ENCODE peak calls at places on chromosomes 11 and 22, in six cellular contexts. M is RWPE1, C is osteoblast, O is body of pancreas, H is pancreas, J is kidney. D is an unnamed sample.

GRCh38 chr11:70729949-70730348 is 331.6 kb downstream of the CTTN start:
- DNase-seq in O (no peak), C (peak), J (peak), M (no peak), H (no peak), D (no peak)

GRCh38 chr11:87778341-87778740 is 396.9 kb downstream of the RAB38 start:
- DNase-seq in H (no peak), C (no peak), M (no peak), J (no peak), O (no peak), D (no peak)

GRCh38 chr11:93820847-93821246 is 29.6 kb downstream of the VSTM5 start:
- DNase-seq in M (no peak), C (no peak), O (no peak), J (no peak), H (no peak), D (no peak)

GRCh38 chr11:76861490-76861953 is 804 bp downstream of the ACER3 start:
- DNase-seq in H (no peak), J (no peak), O (no peak), M (peak), C (no peak), D (no peak)

GRCh38 chr11:70416881-70417280 is 18.6 kb downstream of the CTTN start:
- DNase-seq in M (no peak), C (no peak), O (no peak), J (no peak), H (no peak), D (no peak)

GRCh38 chr22:32331236-32331917 is 26.3 kb upstream of the RFPL3 start:
- DNase-seq in M (no peak), C (no peak), H (peak), J (no peak), O (no peak), D (no peak)

GRCh38 chr11:1300569-1301187 is 8.8 kb downstream of the TOLLIP start:
- DNase-seq in J (peak), H (peak), M (no peak), O (peak), C (peak), D (no peak)

GRCh38 chr11:62708423-62709261 is 1.2 kb downstream of the GNG3 start:
- DNase-seq in J (no peak), C (peak), H (peak), M (no peak), O (peak), D (no peak)

GRCh38 chr22:18022851-18023250 is 1.5 kb downstream of the MICAL3 start:
- DNase-seq in H (no peak), O (no peak), J (no peak), M (no peak), C (peak), D (no peak)

GRCh38 chr11:1156506-1157340 is 1.0 kb upstream of the MUC5AC start:
- DNase-seq in H (no peak), J (no peak), M (no peak), O (no peak), C (peak), D (no peak)

GRCh38 chr11:35216962-35217667 is 78.1 kb downstream of the CD44 start:
- DNase-seq in J (no peak), O (peak), M (no peak), C (peak), H (peak), D (no peak)

GRCh38 chr11:19963697-19964340 is 196.5 kb downstream of the DBX1 start:
- DNase-seq in O (no peak), H (no peak), J (no peak), C (no peak), M (no peak), D (no peak)

GRCh38 chr11:11732116-11732515 is 109.7 kb upstream of the USP47 start:
- DNase-seq in M (no peak), O (no peak), H (no peak), J (no peak), C (no peak), D (no peak)

GRCh38 chr22:26502688-26503561 is 9.3 kb downstream of the TFIP11 start:
- DNase-seq in H (no peak), M (no peak), O (peak), J (no peak), C (no peak), D (no peak)

GRCh38 chr22:33438273-33438672 is 380.1 kb upstream of the SYN3 start:
- DNase-seq in O (no peak), H (no peak), M (peak), C (peak), J (no peak), D (peak)

GRCh38 chr11:65066805-65067291 is 8.5 kb upstream of the NAALADL1 start:
- DNase-seq in O (no peak), C (peak), M (no peak), H (no peak), J (no peak), D (no peak)

GRCh38 chr11:64331569-64332371 is 8.2 kb upstream of the CCDC88B start:
- DNase-seq in J (peak), M (peak), H (peak), C (peak), O (peak), D (peak)

GRCh38 chr11:1219836-1220810 is 2.7 kb upstream of the MUC5B start:
- DNase-seq in J (peak), C (peak), M (no peak), H (no peak), O (peak), D (no peak)

GRCh38 chr11:104225047-104225446 is 61.1 kb upstream of the PDGFD start:
- DNase-seq in J (no peak), H (no peak), O (no peak), M (no peak), C (no peak), D (no peak)

GRCh38 chr22:46487318-46487717 is 50.1 kb downstream of the CELSR1 start:
- DNase-seq in C (peak), O (no peak), J (no peak), M (no peak), H (no peak), D (no peak)
- H3K27ac ChIP-seq in C (no peak), O (no peak), J (no peak), M (no peak), H (no peak), D (no peak)

DNA sequence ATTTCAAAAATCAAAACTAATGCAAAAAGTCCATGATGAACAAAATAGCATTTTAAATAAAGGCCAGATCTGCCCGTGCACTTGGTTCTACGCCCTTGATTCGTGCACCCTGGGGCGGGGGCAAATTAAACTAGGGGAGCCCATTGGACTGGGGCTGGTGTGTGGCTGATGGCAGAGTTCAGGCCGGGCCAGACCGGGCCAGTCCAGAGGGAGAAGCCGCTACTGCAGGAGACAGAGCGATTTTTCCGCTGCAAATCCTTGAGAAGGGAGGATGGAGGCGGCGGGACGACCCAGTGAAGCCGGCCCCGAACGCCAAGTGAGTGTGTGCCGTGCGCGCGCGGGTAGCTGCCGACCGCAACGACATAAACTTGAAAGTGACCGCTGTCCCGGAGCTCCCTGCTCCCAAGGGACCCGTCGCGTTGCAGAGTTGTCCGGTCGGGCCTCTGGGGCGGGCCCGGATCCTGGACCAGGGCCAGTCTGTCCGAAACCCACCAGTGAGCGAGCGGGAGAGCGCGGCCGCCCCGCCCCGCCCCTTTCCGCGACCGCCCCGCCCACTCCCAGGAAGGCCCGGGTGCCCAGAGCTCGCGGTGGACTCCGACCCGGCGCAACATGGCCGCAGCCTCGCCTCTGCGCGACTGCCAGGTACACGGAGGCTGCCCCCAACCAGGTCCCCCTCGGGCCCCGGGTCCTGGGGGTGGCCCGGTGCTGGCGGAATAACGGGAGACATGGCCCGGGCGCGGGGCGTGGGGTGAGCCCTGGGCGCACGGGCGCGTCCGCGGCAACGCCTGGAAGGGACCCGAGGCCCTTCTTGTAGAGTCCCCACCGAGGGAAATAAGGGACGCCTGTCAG is at the start of gene TTC38:
- DNase-seq in J (peak), C (peak), O (peak), H (peak), M (peak), D (no peak)
- H3K27ac ChIP-seq in J (peak), C (peak), O (peak), H (peak), M (peak), D (no peak)

GRCh38 chr22:39216143-39216490 is 28.7 kb downstream of the PDGFB start:
- DNase-seq in O (no peak), M (no peak), C (no peak), H (peak), J (peak), D (no peak)

GRCh38 chr22:39214006-39214382 is 30.8 kb downstream of the PDGFB start:
- DNase-seq in M (peak), O (no peak), H (no peak), J (no peak), C (peak), D (no peak)

GRCh38 chr22:39215430-39216142 is 29.2 kb downstream of the PDGFB start:
- DNase-seq in C (peak), J (peak), O (peak), M (no peak), H (peak), D (no peak)

GRCh38 chr22:39214383-39215069 is 30.3 kb downstream of the PDGFB start:
- DNase-seq in J (peak), O (no peak), H (peak), M (peak), C (peak), D (no peak)

DNA sequence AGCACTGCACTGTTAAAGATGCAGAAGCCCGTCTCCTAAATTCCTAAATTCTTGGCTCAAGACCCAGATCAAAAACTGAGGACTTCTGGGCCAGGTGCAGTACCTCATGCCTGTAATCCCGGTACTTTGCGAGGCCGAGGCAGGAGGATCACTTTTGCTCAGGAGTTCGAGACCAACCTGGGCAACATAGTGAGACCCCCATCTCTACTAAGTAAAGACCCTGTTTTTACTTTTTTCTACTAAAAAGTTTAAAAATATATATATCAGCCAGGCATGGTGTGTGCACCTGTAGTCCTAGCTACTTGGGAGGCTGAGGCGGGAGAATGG is 29.7 kb downstream of the PDGFB start:
- DNase-seq in C (no peak), O (no peak), J (peak), H (no peak), M (no peak), D (no peak)
- H3K27ac ChIP-seq in C (no peak), O (peak), J (no peak), H (no peak), M (peak), D (peak)

GRCh38 chr11:67349927-67350465 is 3.4 kb downstream of the POLD4 start:
- DNase-seq in C (no peak), M (no peak), H (no peak), O (no peak), J (no peak), D (no peak)

GRCh38 chr11:67347964-67348749 is 5.2 kb downstream of the POLD4 start:
- DNase-seq in C (peak), O (no peak), H (no peak), M (no peak), J (no peak), D (no peak)

GRCh38 chr11:67351275-67352005 is 1.9 kb downstream of the POLD4 start:
- DNase-seq in C (peak), J (peak), M (peak), O (peak), H (peak), D (no peak)

GRCh38 chr11:67349036-67349435 is 4.3 kb downstream of the POLD4 start:
- DNase-seq in O (no peak), J (no peak), H (no peak), C (peak), M (no peak), D (no peak)

DNA sequence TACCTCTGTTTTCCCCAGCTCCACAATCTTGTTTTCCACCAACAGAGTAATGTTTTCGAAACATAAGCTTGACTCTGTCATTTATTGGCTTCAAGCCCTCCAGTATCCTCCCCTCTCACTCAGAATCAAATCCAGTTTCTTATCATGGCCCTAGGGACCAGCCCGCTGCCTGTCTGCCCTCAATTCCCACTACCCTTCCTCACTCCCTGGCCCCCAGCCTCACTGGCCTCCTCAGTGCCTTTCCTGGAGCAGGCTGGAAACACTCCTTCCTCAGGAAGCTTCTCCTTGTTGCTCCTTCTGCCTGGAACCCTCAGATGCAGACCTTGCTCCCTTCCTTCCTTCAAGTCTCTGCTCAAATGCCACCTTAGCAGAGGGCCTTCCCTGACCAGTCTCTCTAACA is 3.9 kb downstream of the POLD4 start:
- DNase-seq in H (no peak), J (peak), O (no peak), C (peak), M (no peak), D (no peak)
- H3K27ac ChIP-seq in H (no peak), J (no peak), O (no peak), C (no peak), M (peak), D (no peak)

DNA sequence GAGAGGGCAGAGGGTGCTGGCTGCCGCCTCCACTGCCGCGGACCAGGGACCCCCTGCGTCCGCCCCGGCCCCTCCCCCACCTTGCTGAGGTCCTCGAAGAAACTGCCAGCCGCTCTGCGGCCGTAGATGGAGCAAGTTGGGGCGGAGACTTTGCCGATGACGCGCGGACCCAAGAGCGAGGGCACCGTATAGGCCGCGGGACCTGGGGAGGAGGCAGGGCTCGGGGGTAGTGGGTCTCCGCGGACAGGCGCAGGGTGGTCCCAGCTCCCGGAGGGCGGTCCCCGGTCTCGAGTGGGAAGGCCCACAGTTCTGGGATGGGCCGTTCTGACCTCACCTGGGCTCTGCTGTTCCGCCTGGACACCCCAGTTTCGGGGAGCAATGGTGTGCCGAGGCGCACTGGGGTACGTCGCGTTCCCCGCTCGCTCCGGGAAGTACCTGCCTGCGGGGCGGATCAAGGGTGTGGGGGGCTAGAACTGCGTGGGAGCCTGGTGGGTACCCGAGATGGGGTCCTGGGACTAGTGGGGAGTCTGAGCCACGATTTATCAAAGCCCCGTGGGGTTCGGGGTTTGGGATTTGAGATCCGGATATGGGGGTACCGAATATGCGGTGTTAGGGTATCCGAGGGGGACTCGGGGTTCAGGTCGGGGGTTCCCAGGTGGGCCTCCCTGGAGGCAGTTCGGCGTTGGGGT is 1.2 kb upstream of the TYMP start:
- DNase-seq in J (peak), H (peak), C (peak), M (no peak), O (peak), D (no peak)
- H3K27ac ChIP-seq in J (peak), H (peak), C (peak), M (peak), O (peak), D (peak)

GRCh38 chr11:45945392-45945999 is 23.0 kb downstream of the LARGE2 start:
- DNase-seq in J (no peak), M (no peak), O (no peak), H (peak), C (no peak), D (no peak)
- H3K27ac ChIP-seq in J (peak), M (no peak), O (peak), H (peak), C (no peak), D (no peak)

DNA sequence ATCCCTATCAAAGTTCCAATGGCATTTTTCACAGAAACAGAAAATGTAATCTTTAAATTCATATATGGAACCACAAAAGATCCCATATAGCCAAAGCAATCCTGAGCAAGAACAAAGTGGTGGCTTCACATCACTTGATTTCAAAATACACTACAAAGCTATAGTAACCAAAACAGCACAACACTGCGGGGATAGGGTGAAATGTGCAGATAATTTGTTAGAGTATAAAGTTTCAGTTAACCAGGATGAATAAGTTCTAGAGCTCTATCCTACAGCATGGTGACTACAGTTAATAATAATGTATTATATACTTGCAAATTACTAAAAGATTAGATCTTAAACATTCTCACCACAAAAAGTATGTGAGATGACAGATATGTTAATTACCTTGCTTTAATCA is 55.5 kb downstream of the MAPK1 start:
- DNase-seq in J (no peak), H (no peak), O (no peak), M (no peak), C (no peak), D (no peak)
- H3K27ac ChIP-seq in J (no peak), H (no peak), O (no peak), M (no peak), C (no peak), D (no peak)